ENCODE peak calls at places on chromosome 3, in seven cellular contexts. P is activated effector memory CD4-positive, alpha-beta T cell treated with Interleukin-2 at 50 U/mL for 16 hours; V is NCI-H2081; B is neuronal stem cell; F is activated T-cell treated with anti-CD3 and anti-CD28 coated beads for 1 hour; H is T-helper 22 cell; G is AG09319. A is an unnamed sample.

GRCh38 chr3:142656595-142656994 is 60.4 kb downstream of the PLS1 start:
- DNase-seq in P (no peak), V (no peak), B (no peak), F (no peak), H (no peak), G (no peak), A (no peak)

GRCh38 chr3:33433843-33434242 is 6.4 kb downstream of the UBP1 start:
- DNase-seq in P (no peak), V (no peak), B (no peak), F (no peak), H (no peak), G (no peak), A (no peak)

GRCh38 chr3:171679011-171679492 is 131.2 kb downstream of the PLD1 start:
- DNase-seq in P (no peak), V (peak), B (no peak), F (no peak), H (no peak), G (no peak), A (no peak)

GRCh38 chr3:13536832-13537231 is 12.1 kb upstream of the FBLN2 start:
- DNase-seq in P (no peak), V (no peak), B (no peak), F (no peak), H (no peak), G (no peak), A (no peak)

GRCh38 chr3:72490688-72491430 is 357.4 kb downstream of the SHQ1 start:
- DNase-seq in P (no peak), V (no peak), B (no peak), F (no peak), H (no peak), G (no peak), A (peak)

GRCh38 chr3:100412897-100413590 is 11.7 kb downstream of the LNP1 start:
- DNase-seq in P (no peak), V (no peak), B (no peak), F (no peak), H (no peak), G (no peak), A (no peak)

GRCh38 chr3:127011270-127011992 is 28.5 kb downstream of the PLXNA1 start:
- DNase-seq in P (no peak), V (no peak), B (no peak), F (no peak), H (no peak), G (peak), A (no peak)

GRCh38 chr3:13570391-13571194 is 21.7 kb downstream of the FBLN2 start:
- DNase-seq in P (no peak), V (no peak), B (no peak), F (no peak), H (no peak), G (no peak), A (peak)

GRCh38 chr3:194123735-194124134 is 12.2 kb upstream of the HES1 start:
- DNase-seq in P (no peak), V (no peak), B (no peak), F (no peak), H (no peak), G (no peak), A (no peak)

GRCh38 chr3:13716540-13717221 is 163.2 kb downstream of the WNT7A start:
- DNase-seq in P (no peak), V (no peak), B (no peak), F (no peak), H (no peak), G (no peak), A (peak)

GRCh38 chr3:32309653-32310242 is 71.3 kb downstream of the CMTM8 start:
- DNase-seq in P (no peak), V (no peak), B (no peak), F (no peak), H (no peak), G (no peak), A (no peak)

GRCh38 chr3:67381667-67382272 is 272.6 kb downstream of the SUCLG2 start:
- DNase-seq in P (no peak), V (peak), B (peak), F (no peak), H (no peak), G (no peak), A (no peak)

GRCh38 chr3:69861556-69861955 is 122.3 kb downstream of the MITF start:
- DNase-seq in P (no peak), V (no peak), B (no peak), F (no peak), H (no peak), G (no peak), A (no peak)

GRCh38 chr3:61562810-61563613 is 1.6 kb downstream of the PTPRG start:
- DNase-seq in P (no peak), V (peak), B (no peak), F (no peak), H (no peak), G (no peak), A (no peak)

GRCh38 chr3:188756241-188756640 is 415.5 kb upstream of the TPRG1 start:
- DNase-seq in P (no peak), V (no peak), B (no peak), F (no peak), H (no peak), G (no peak), A (no peak)

GRCh38 chr3:112390783-112391641 is 58.1 kb downstream of the CD200 start:
- DNase-seq in P (no peak), V (no peak), B (peak), F (no peak), H (no peak), G (peak), A (no peak)

GRCh38 chr3:188123170-188123920 is 30.6 kb upstream of the LPP start:
- DNase-seq in P (no peak), V (no peak), B (no peak), F (no peak), H (no peak), G (no peak), A (no peak)

GRCh38 chr3:58200846-58201355 is 9.9 kb downstream of the DNASE1L3 start:
- DNase-seq in P (no peak), V (no peak), B (no peak), F (no peak), H (no peak), G (no peak), A (no peak)

GRCh38 chr3:120114981-120115380 is 20.7 kb upstream of the GSK3B start:
- DNase-seq in P (no peak), V (no peak), B (no peak), F (no peak), H (no peak), G (no peak), A (no peak)

GRCh38 chr3:156816091-156816793 is 9.9 kb upstream of the LEKR1 start:
- DNase-seq in P (peak), V (no peak), B (peak), F (no peak), H (peak), G (no peak), A (no peak)

GRCh38 chr3:192022412-192022811 is 561.4 kb downstream of the PYDC2 start:
- DNase-seq in P (no peak), V (no peak), B (no peak), F (no peak), H (no peak), G (no peak), A (no peak)